ENCODE peak calls at places on chromosomes 5 and 9, in four cellular contexts. One of them, this sample, is unnamed.

GRCh38 chr9:5052858-5053257 is 67.8 kb downstream of the JAK2 start:
- DNase-seq in heart right ventricle: no peak
- DNase-seq in A549: no peak
- DNase-seq in astrocyte of the cerebellum: no peak
- DNase-seq in this sample: no peak

GRCh38 chr5:16659536-16659935 is 42.7 kb upstream of the RETREG1 start:
- DNase-seq in A549: no peak
- DNase-seq in astrocyte of the cerebellum: no peak
- DNase-seq in heart right ventricle: no peak
- DNase-seq in this sample: no peak

GRCh38 chr5:163913548-163913947 is 408.1 kb downstream of the MAT2B start:
- DNase-seq in A549: peak
- DNase-seq in astrocyte of the cerebellum: no peak
- DNase-seq in heart right ventricle: no peak
- DNase-seq in this sample: no peak

GRCh38 chr5:8756498-8757084 is 789.3 kb downstream of the SEMA5A start:
- DNase-seq in A549: peak
- DNase-seq in heart right ventricle: no peak
- DNase-seq in astrocyte of the cerebellum: peak
- DNase-seq in this sample: no peak

GRCh38 chr9:101737705-101738565 is 512 bp downstream of the GRIN3A start:
- DNase-seq in heart right ventricle: no peak
- DNase-seq in astrocyte of the cerebellum: no peak
- DNase-seq in A549: peak
- DNase-seq in this sample: no peak

GRCh38 chr5:7330141-7330712 is 65.7 kb upstream of the ADCY2 start:
- DNase-seq in astrocyte of the cerebellum: no peak
- DNase-seq in A549: no peak
- DNase-seq in heart right ventricle: no peak
- DNase-seq in this sample: no peak

GRCh38 chr9:134769084-134769455 is 111.5 kb upstream of the FCN2 start:
- DNase-seq in astrocyte of the cerebellum: no peak
- DNase-seq in A549: no peak
- DNase-seq in heart right ventricle: no peak
- DNase-seq in this sample: no peak

GRCh38 chr9:94767331-94768099 is 41.0 kb downstream of the AOPEP start:
- DNase-seq in heart right ventricle: no peak
- DNase-seq in astrocyte of the cerebellum: peak
- DNase-seq in A549: no peak
- DNase-seq in this sample: no peak

GRCh38 chr5:173429489-173430150 is 101.4 kb upstream of the STC2 start:
- DNase-seq in astrocyte of the cerebellum: no peak
- DNase-seq in heart right ventricle: no peak
- DNase-seq in A549: no peak
- DNase-seq in this sample: no peak

GRCh38 chr9:109452761-109453160 is 45.3 kb downstream of the PTPN3 start:
- DNase-seq in heart right ventricle: no peak
- DNase-seq in A549: peak
- DNase-seq in astrocyte of the cerebellum: no peak
- DNase-seq in this sample: no peak

GRCh38 chr9:4024281-4024680 is 275.6 kb downstream of the GLIS3 start:
- DNase-seq in A549: no peak
- DNase-seq in astrocyte of the cerebellum: no peak
- DNase-seq in heart right ventricle: no peak
- DNase-seq in this sample: no peak

GRCh38 chr9:121784706-121785426 is 133.4 kb downstream of the DAB2IP start:
- DNase-seq in heart right ventricle: peak
- DNase-seq in astrocyte of the cerebellum: no peak
- DNase-seq in A549: no peak
- DNase-seq in this sample: peak

DNA sequence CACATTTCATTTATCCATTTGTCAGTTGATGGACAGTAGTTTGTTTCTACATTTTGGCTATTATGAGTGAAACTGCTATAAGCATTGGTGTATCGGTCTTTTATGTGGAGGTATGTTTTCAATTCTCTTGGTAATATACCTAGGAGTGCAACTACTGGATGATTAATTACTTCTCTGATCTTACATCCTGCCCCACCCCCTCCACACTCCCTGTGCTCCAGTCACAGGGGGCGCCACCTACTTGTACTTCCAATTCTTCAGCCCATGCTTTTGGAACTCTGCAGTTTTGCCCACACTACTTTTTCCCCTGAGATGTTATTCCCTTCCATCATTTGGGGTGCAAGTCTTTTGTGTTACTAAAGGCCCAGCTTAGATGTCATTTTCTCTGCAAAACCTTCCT is 42.0 kb downstream of the SEC61B start:
- DNase-seq in A549: peak
- DNase-seq in astrocyte of the cerebellum: no peak
- DNase-seq in heart right ventricle: no peak
- DNase-seq in this sample: no peak
- TF ChIP-seq CTCF in A549: no peak
- TF ChIP-seq CTCF in astrocyte of the cerebellum: peak
- TF ChIP-seq CTCF in heart right ventricle: peak
- TF ChIP-seq CTCF in this sample: no peak

GRCh38 chr5:131514316-131515275 is 120.4 kb downstream of the RAPGEF6 start:
- DNase-seq in heart right ventricle: peak
- DNase-seq in astrocyte of the cerebellum: no peak
- DNase-seq in A549: no peak
- DNase-seq in this sample: no peak
- TF ChIP-seq CTCF in heart right ventricle: no peak
- TF ChIP-seq CTCF in astrocyte of the cerebellum: no peak
- TF ChIP-seq CTCF in A549: no peak
- TF ChIP-seq CTCF in this sample: peak

DNA sequence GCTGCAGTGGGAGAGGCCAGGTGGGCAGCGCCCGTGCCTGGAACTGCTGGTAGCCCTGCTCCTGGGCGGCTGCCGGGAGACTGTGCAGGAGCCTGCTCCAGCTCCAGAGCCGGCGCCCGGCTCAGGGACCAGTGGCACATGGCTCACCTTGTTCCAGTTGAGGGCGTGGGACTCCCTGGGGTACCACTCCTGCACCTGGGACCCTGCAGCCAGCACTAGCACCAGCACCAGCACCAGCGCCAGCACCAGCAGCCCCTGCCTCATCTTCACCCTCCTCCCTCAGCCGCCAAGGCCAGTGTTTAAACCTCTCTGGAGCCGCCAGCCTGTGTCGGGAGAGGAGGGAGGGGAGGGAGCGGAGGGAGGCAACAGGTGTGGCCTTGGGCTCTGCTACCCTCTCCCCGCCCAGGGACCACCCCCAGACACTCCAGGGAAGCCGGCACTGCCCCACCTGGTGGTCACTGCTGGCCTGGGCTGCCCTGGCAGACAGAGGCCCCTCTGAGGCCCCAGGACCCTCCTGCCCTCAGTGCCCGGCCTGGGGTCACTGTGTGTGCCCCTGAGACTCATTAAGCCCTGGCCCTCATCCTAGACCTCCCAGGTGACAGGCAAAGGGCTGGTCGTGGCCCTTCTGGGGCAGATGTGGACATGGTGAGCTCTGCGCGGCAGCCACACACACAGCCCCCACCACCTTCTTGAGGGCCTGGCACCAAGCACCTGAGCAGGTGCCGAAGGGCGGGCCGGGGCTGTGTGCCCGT is at the start of gene LCN10:
- DNase-seq in heart right ventricle: no peak
- DNase-seq in astrocyte of the cerebellum: no peak
- DNase-seq in A549: no peak
- DNase-seq in this sample: no peak
- TF ChIP-seq CTCF in heart right ventricle: no peak
- TF ChIP-seq CTCF in astrocyte of the cerebellum: peak
- TF ChIP-seq CTCF in A549: peak
- TF ChIP-seq CTCF in this sample: peak

GRCh38 chr5:87403409-87403808 is 9.3 kb downstream of the CCNH start:
- DNase-seq in heart right ventricle: no peak
- DNase-seq in A549: no peak
- DNase-seq in astrocyte of the cerebellum: no peak
- DNase-seq in this sample: no peak

GRCh38 chr5:87401626-87402025 is 11.1 kb downstream of the CCNH start:
- DNase-seq in astrocyte of the cerebellum: no peak
- DNase-seq in heart right ventricle: no peak
- DNase-seq in A549: no peak
- DNase-seq in this sample: no peak

GRCh38 chr5:87398981-87399616 is 13.6 kb downstream of the CCNH start:
- DNase-seq in astrocyte of the cerebellum: no peak
- DNase-seq in heart right ventricle: no peak
- DNase-seq in A549: no peak
- DNase-seq in this sample: no peak

GRCh38 chr5:87399720-87400119 is 13.0 kb downstream of the CCNH start:
- DNase-seq in astrocyte of the cerebellum: no peak
- DNase-seq in heart right ventricle: no peak
- DNase-seq in A549: no peak
- DNase-seq in this sample: no peak

DNA sequence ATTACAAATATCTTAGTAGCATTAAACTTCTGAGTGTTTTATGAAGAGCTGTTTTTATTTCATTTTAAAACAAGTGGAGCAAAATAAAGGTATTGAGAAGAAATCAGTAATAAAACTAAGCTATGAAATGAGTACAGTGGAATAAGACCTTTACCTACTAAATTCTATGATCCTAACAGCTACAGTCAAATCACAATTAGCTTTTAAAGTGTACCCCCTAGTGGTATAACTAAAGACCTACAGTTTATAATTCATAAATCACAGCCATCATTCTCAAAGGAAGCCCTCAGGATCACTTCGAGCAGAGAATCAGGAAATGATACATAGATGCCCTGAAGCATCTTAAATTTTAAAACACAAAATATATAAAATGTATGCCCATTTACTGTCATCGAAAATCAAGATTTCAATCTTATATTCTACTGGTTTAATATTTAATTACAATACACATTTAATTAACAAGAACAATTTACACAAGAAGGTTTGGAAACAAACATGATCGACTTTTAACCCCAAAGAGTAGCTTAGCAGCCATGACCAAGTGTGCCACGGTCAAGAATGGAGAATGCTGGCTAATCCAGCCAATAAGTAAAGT is 12.3 kb downstream of the CCNH start:
- DNase-seq in astrocyte of the cerebellum: no peak
- DNase-seq in heart right ventricle: no peak
- DNase-seq in A549: peak
- DNase-seq in this sample: no peak
- TF ChIP-seq CTCF in astrocyte of the cerebellum: peak
- TF ChIP-seq CTCF in heart right ventricle: peak
- TF ChIP-seq CTCF in A549: peak
- TF ChIP-seq CTCF in this sample: peak